ENCODE peak calls at places on chromosomes 16 and 17, in nine cellular contexts. One of them, this sample, is unnamed.

GRCh38 chr17:14866266-14866665 is 398.9 kb downstream of the PMP22 start:
- DNase-seq in fibroblast of lung: no peak
- DNase-seq in astrocyte: no peak
- DNase-seq in tibial nerve: no peak
- DNase-seq in adrenal gland: no peak
- DNase-seq in lower lobe of right lung: no peak
- DNase-seq in pancreas: no peak
- DNase-seq in left ventricle myocardium inferior: no peak
- DNase-seq in mucosa of descending colon: no peak
- DNase-seq in this sample: no peak

GRCh38 chr17:73541111-73541510 is 103.1 kb downstream of the SDK2 start:
- DNase-seq in pancreas: no peak
- DNase-seq in adrenal gland: no peak
- DNase-seq in fibroblast of lung: no peak
- DNase-seq in left ventricle myocardium inferior: no peak
- DNase-seq in lower lobe of right lung: no peak
- DNase-seq in tibial nerve: no peak
- DNase-seq in astrocyte: no peak
- DNase-seq in mucosa of descending colon: no peak
- DNase-seq in this sample: no peak

GRCh38 chr16:17469742-17470001 is 1.1 kb downstream of the XYLT1 start:
- DNase-seq in lower lobe of right lung: no peak
- DNase-seq in fibroblast of lung: no peak
- DNase-seq in tibial nerve: no peak
- DNase-seq in adrenal gland: no peak
- DNase-seq in pancreas: no peak
- DNase-seq in astrocyte: no peak
- DNase-seq in left ventricle myocardium inferior: no peak
- DNase-seq in mucosa of descending colon: no peak
- DNase-seq in this sample: no peak

GRCh38 chr17:21299981-21300600 is 15.6 kb downstream of the MAP2K3 start:
- DNase-seq in tibial nerve: no peak
- DNase-seq in mucosa of descending colon: no peak
- DNase-seq in pancreas: peak; percentile 21
- DNase-seq in adrenal gland: no peak
- DNase-seq in fibroblast of lung: no peak
- DNase-seq in left ventricle myocardium inferior: no peak
- DNase-seq in astrocyte: no peak
- DNase-seq in lower lobe of right lung: no peak
- DNase-seq in this sample: no peak

GRCh38 chr17:7078711-7079110 is 1.3 kb downstream of the CLEC10A start:
- DNase-seq in astrocyte: no peak
- DNase-seq in pancreas: no peak
- DNase-seq in mucosa of descending colon: no peak
- DNase-seq in left ventricle myocardium inferior: no peak
- DNase-seq in fibroblast of lung: no peak
- DNase-seq in tibial nerve: no peak
- DNase-seq in adrenal gland: no peak
- DNase-seq in lower lobe of right lung: no peak
- DNase-seq in this sample: no peak

GRCh38 chr17:17082878-17083277 is 40.6 kb downstream of the MPRIP start:
- DNase-seq in tibial nerve: peak; percentile 4
- DNase-seq in left ventricle myocardium inferior: no peak
- DNase-seq in pancreas: peak; percentile 2
- DNase-seq in mucosa of descending colon: peak; percentile 15
- DNase-seq in adrenal gland: no peak
- DNase-seq in astrocyte: no peak
- DNase-seq in fibroblast of lung: no peak
- DNase-seq in lower lobe of right lung: no peak
- DNase-seq in this sample: no peak

GRCh38 chr17:6458416-6458950 is 14.2 kb downstream of the PIMREG start:
- DNase-seq in pancreas: no peak
- DNase-seq in left ventricle myocardium inferior: no peak
- DNase-seq in mucosa of descending colon: no peak
- DNase-seq in lower lobe of right lung: peak; percentile 27
- DNase-seq in tibial nerve: no peak
- DNase-seq in fibroblast of lung: no peak
- DNase-seq in astrocyte: no peak
- DNase-seq in adrenal gland: no peak
- DNase-seq in this sample: no peak

GRCh38 chr17:1486802-1487695 is 5.4 kb downstream of the MYO1C start:
- DNase-seq in astrocyte: peak; percentile 50
- DNase-seq in lower lobe of right lung: peak; percentile 90
- DNase-seq in left ventricle myocardium inferior: peak; percentile 78
- DNase-seq in pancreas: peak; percentile 79
- DNase-seq in mucosa of descending colon: peak; percentile 96
- DNase-seq in adrenal gland: peak; percentile 56
- DNase-seq in tibial nerve: peak; percentile 72
- DNase-seq in fibroblast of lung: peak; percentile 67
- DNase-seq in this sample: peak; percentile 80

GRCh38 chr17:40910441-40910841 is 25.4 kb upstream of the KRT20 start:
- DNase-seq in astrocyte: peak; percentile 83
- DNase-seq in pancreas: no peak
- DNase-seq in tibial nerve: no peak
- DNase-seq in adrenal gland: no peak
- DNase-seq in mucosa of descending colon: no peak
- DNase-seq in lower lobe of right lung: no peak
- DNase-seq in left ventricle myocardium inferior: no peak
- DNase-seq in fibroblast of lung: peak; percentile 86
- DNase-seq in this sample: no peak

GRCh38 chr16:28974007-28974436 is 556 bp upstream of the SPNS1 start:
- DNase-seq in astrocyte: peak; percentile 28
- DNase-seq in fibroblast of lung: peak; percentile 52
- DNase-seq in pancreas: peak; percentile 43
- DNase-seq in lower lobe of right lung: peak; percentile 67
- DNase-seq in mucosa of descending colon: peak; percentile 69
- DNase-seq in adrenal gland: peak; percentile 46
- DNase-seq in tibial nerve: no peak
- DNase-seq in left ventricle myocardium inferior: peak; percentile 40
- DNase-seq in this sample: no peak

GRCh38 chr17:81083125-81083765 is 48.3 kb downstream of the BAIAP2 start:
- DNase-seq in fibroblast of lung: no peak
- DNase-seq in adrenal gland: peak; percentile 46
- DNase-seq in lower lobe of right lung: peak; percentile 87
- DNase-seq in left ventricle myocardium inferior: no peak
- DNase-seq in astrocyte: no peak
- DNase-seq in mucosa of descending colon: no peak
- DNase-seq in pancreas: no peak
- DNase-seq in tibial nerve: no peak
- DNase-seq in this sample: no peak

GRCh38 chr16:1678500-1679098 is 520 bp downstream of the JPT2 start:
- DNase-seq in adrenal gland: peak; percentile 71
- DNase-seq in fibroblast of lung: peak; percentile 44
- DNase-seq in tibial nerve: peak; percentile 20
- DNase-seq in mucosa of descending colon: no peak
- DNase-seq in astrocyte: peak; percentile 27
- DNase-seq in lower lobe of right lung: peak; percentile 62
- DNase-seq in left ventricle myocardium inferior: no peak
- DNase-seq in pancreas: no peak
- DNase-seq in this sample: peak; percentile 42

GRCh38 chr17:32875904-32876413 is 965 bp downstream of the MYO1D start:
- DNase-seq in left ventricle myocardium inferior: no peak
- DNase-seq in lower lobe of right lung: no peak
- DNase-seq in adrenal gland: no peak
- DNase-seq in pancreas: no peak
- DNase-seq in fibroblast of lung: peak; percentile 43
- DNase-seq in astrocyte: peak; percentile 35
- DNase-seq in mucosa of descending colon: no peak
- DNase-seq in tibial nerve: no peak
- DNase-seq in this sample: no peak

GRCh38 chr17:282912-283882 is 69.4 kb downstream of the RPH3AL start:
- DNase-seq in fibroblast of lung: no peak
- DNase-seq in tibial nerve: no peak
- DNase-seq in adrenal gland: no peak
- DNase-seq in left ventricle myocardium inferior: no peak
- DNase-seq in astrocyte: no peak
- DNase-seq in mucosa of descending colon: no peak
- DNase-seq in pancreas: no peak
- DNase-seq in lower lobe of right lung: peak; percentile 32
- DNase-seq in this sample: no peak

GRCh38 chr16:1676661-1677060 is 1.4 kb upstream of the JPT2 start:
- DNase-seq in left ventricle myocardium inferior: no peak
- DNase-seq in mucosa of descending colon: no peak
- DNase-seq in pancreas: no peak
- DNase-seq in lower lobe of right lung: no peak
- DNase-seq in fibroblast of lung: no peak
- DNase-seq in astrocyte: no peak
- DNase-seq in adrenal gland: no peak
- DNase-seq in tibial nerve: no peak
- DNase-seq in this sample: no peak

GRCh38 chr17:66347661-66348604 is 45.5 kb downstream of the PRKCA start:
- DNase-seq in mucosa of descending colon: peak; percentile 55
- DNase-seq in astrocyte: no peak
- DNase-seq in fibroblast of lung: peak; percentile 56
- DNase-seq in pancreas: no peak
- DNase-seq in tibial nerve: no peak
- DNase-seq in left ventricle myocardium inferior: no peak
- DNase-seq in lower lobe of right lung: no peak
- DNase-seq in adrenal gland: peak; percentile 59
- DNase-seq in this sample: no peak

GRCh38 chr16:85733155-85733838 is 17.6 kb downstream of the C16orf74 start:
- DNase-seq in astrocyte: no peak
- DNase-seq in tibial nerve: no peak
- DNase-seq in adrenal gland: peak; percentile 16
- DNase-seq in mucosa of descending colon: no peak
- DNase-seq in left ventricle myocardium inferior: no peak
- DNase-seq in pancreas: no peak
- DNase-seq in fibroblast of lung: no peak
- DNase-seq in lower lobe of right lung: no peak
- DNase-seq in this sample: no peak
- H3K9me3 ChIP-seq in astrocyte: no peaks in the 10 kb centered on the region
- H3K9me3 ChIP-seq in tibial nerve: no peaks in the 10 kb centered on the region
- H3K9me3 ChIP-seq in adrenal gland: no peaks in the 10 kb centered on the region
- H3K9me3 ChIP-seq in mucosa of descending colon: no peaks in the 10 kb centered on the region
- H3K9me3 ChIP-seq in left ventricle myocardium inferior: no peaks in the 10 kb centered on the region
- H3K9me3 ChIP-seq in pancreas: no peaks in the 10 kb centered on the region
- H3K9me3 ChIP-seq in fibroblast of lung: no peaks in the 10 kb centered on the region
- H3K9me3 ChIP-seq in lower lobe of right lung: no peaks in the 10 kb centered on the region
- H3K9me3 ChIP-seq in this sample: no peaks in the 10 kb centered on the region

GRCh38 chr16:6682142-6682811 is 650.4 kb upstream of the RBFOX1 start:
- DNase-seq in tibial nerve: no peak
- DNase-seq in left ventricle myocardium inferior: no peak
- DNase-seq in fibroblast of lung: no peak
- DNase-seq in astrocyte: no peak
- DNase-seq in adrenal gland: peak; percentile 34
- DNase-seq in mucosa of descending colon: peak; percentile 44
- DNase-seq in lower lobe of right lung: peak; percentile 51
- DNase-seq in pancreas: peak; percentile 23
- DNase-seq in this sample: no peak

GRCh38 chr16:6687593-6687992 is 645.1 kb upstream of the RBFOX1 start:
- DNase-seq in fibroblast of lung: no peak
- DNase-seq in adrenal gland: no peak
- DNase-seq in tibial nerve: no peak
- DNase-seq in astrocyte: no peak
- DNase-seq in pancreas: no peak
- DNase-seq in lower lobe of right lung: no peak
- DNase-seq in mucosa of descending colon: no peak
- DNase-seq in left ventricle myocardium inferior: no peak
- DNase-seq in this sample: no peak

GRCh38 chr16:6689643-6690042 is 643.0 kb upstream of the RBFOX1 start:
- DNase-seq in adrenal gland: no peak
- DNase-seq in fibroblast of lung: no peak
- DNase-seq in pancreas: no peak
- DNase-seq in astrocyte: no peak
- DNase-seq in left ventricle myocardium inferior: no peak
- DNase-seq in mucosa of descending colon: no peak
- DNase-seq in tibial nerve: no peak
- DNase-seq in lower lobe of right lung: no peak
- DNase-seq in this sample: no peak

GRCh38 chr16:6684076-6684673 is 648.5 kb upstream of the RBFOX1 start:
- DNase-seq in left ventricle myocardium inferior: no peak
- DNase-seq in mucosa of descending colon: no peak
- DNase-seq in lower lobe of right lung: no peak
- DNase-seq in pancreas: no peak
- DNase-seq in adrenal gland: peak; percentile 17
- DNase-seq in tibial nerve: no peak
- DNase-seq in astrocyte: no peak
- DNase-seq in fibroblast of lung: no peak
- DNase-seq in this sample: no peak
- TF ChIP-seq CTCF in left ventricle myocardium inferior: peak; percentile 43
- TF ChIP-seq CTCF in mucosa of descending colon: no peak
- TF ChIP-seq CTCF in lower lobe of right lung: peak; percentile 40
- TF ChIP-seq CTCF in pancreas: no peak
- TF ChIP-seq CTCF in adrenal gland: peak; percentile 39
- TF ChIP-seq CTCF in tibial nerve: peak; percentile 32
- TF ChIP-seq CTCF in astrocyte: peak; percentile 34
- TF ChIP-seq CTCF in fibroblast of lung: no peak
- TF ChIP-seq CTCF in this sample: no peak

GRCh38 chr17:5364696-5365095 is 54.8 kb downstream of the NUP88 start:
- DNase-seq in left ventricle myocardium inferior: no peak
- DNase-seq in lower lobe of right lung: no peak
- DNase-seq in tibial nerve: no peak
- DNase-seq in fibroblast of lung: no peak
- DNase-seq in adrenal gland: no peak
- DNase-seq in astrocyte: no peak
- DNase-seq in pancreas: no peak
- DNase-seq in mucosa of descending colon: no peak
- DNase-seq in this sample: no peak

GRCh38 chr17:5361426-5361825 is 58.0 kb downstream of the NUP88 start:
- DNase-seq in adrenal gland: no peak
- DNase-seq in lower lobe of right lung: no peak
- DNase-seq in astrocyte: no peak
- DNase-seq in tibial nerve: no peak
- DNase-seq in pancreas: no peak
- DNase-seq in left ventricle myocardium inferior: no peak
- DNase-seq in fibroblast of lung: no peak
- DNase-seq in mucosa of descending colon: no peak
- DNase-seq in this sample: no peak

GRCh38 chr17:5364156-5364555 is 55.3 kb downstream of the NUP88 start:
- DNase-seq in astrocyte: peak; percentile 48
- DNase-seq in pancreas: no peak
- DNase-seq in mucosa of descending colon: no peak
- DNase-seq in left ventricle myocardium inferior: no peak
- DNase-seq in fibroblast of lung: peak; percentile 61
- DNase-seq in lower lobe of right lung: no peak
- DNase-seq in tibial nerve: no peak
- DNase-seq in adrenal gland: no peak
- DNase-seq in this sample: no peak

GRCh38 chr17:5365831-5366230 is 53.6 kb downstream of the NUP88 start:
- DNase-seq in lower lobe of right lung: no peak
- DNase-seq in adrenal gland: no peak
- DNase-seq in fibroblast of lung: no peak
- DNase-seq in left ventricle myocardium inferior: no peak
- DNase-seq in tibial nerve: no peak
- DNase-seq in pancreas: no peak
- DNase-seq in mucosa of descending colon: no peak
- DNase-seq in astrocyte: no peak
- DNase-seq in this sample: no peak

GRCh38 chr17:5362162-5362811 is 57.2 kb downstream of the NUP88 start:
- DNase-seq in pancreas: no peak
- DNase-seq in left ventricle myocardium inferior: no peak
- DNase-seq in fibroblast of lung: no peak
- DNase-seq in mucosa of descending colon: no peak
- DNase-seq in lower lobe of right lung: no peak
- DNase-seq in adrenal gland: no peak
- DNase-seq in tibial nerve: no peak
- DNase-seq in astrocyte: no peak
- DNase-seq in this sample: no peak
- H3K9me3 ChIP-seq in pancreas: no peaks in the 10 kb centered on the region
- H3K9me3 ChIP-seq in left ventricle myocardium inferior: no peaks in the 10 kb centered on the region
- H3K9me3 ChIP-seq in fibroblast of lung: no peaks in the 10 kb centered on the region
- H3K9me3 ChIP-seq in mucosa of descending colon: no peaks in the 10 kb centered on the region
- H3K9me3 ChIP-seq in lower lobe of right lung: no peaks in the 10 kb centered on the region
- H3K9me3 ChIP-seq in adrenal gland: no peaks in the 10 kb centered on the region
- H3K9me3 ChIP-seq in tibial nerve: no peaks in the 10 kb centered on the region
- H3K9me3 ChIP-seq in astrocyte: no peaks in the 10 kb centered on the region
- H3K9me3 ChIP-seq in this sample: no peaks in the 10 kb centered on the region

GRCh38 chr17:79789943-79790804 is 6.7 kb downstream of the CBX8 start:
- DNase-seq in left ventricle myocardium inferior: no peak
- DNase-seq in mucosa of descending colon: peak; percentile 68
- DNase-seq in pancreas: peak; percentile 64
- DNase-seq in astrocyte: no peak
- DNase-seq in tibial nerve: no peak
- DNase-seq in fibroblast of lung: no peak
- DNase-seq in adrenal gland: peak; percentile 55
- DNase-seq in lower lobe of right lung: peak; percentile 73
- DNase-seq in this sample: no peak
- TF ChIP-seq CTCF in left ventricle myocardium inferior: peak; percentile 78
- TF ChIP-seq CTCF in mucosa of descending colon: peak; percentile 68
- TF ChIP-seq CTCF in pancreas: peak; percentile 29
- TF ChIP-seq CTCF in astrocyte: peak; percentile 20
- TF ChIP-seq CTCF in tibial nerve: peak; percentile 92
- TF ChIP-seq CTCF in fibroblast of lung: peak; percentile 25
- TF ChIP-seq CTCF in adrenal gland: peak; percentile 50
- TF ChIP-seq CTCF in lower lobe of right lung: peak; percentile 84
- TF ChIP-seq CTCF in this sample: peak; percentile 81